ENCODE peak calls at places on chromosomes 5 and 9, in seven cellular contexts. O is fibroblast of the aortic adventitia; V is ovary; S is naive thymus-derived CD4-positive, alpha-beta T cell; B is AG09309; C is stimulated activated CD4-positive, alpha-beta T cell treated with anti-CD3 and anti-CD28 coated beads, Interleukin-4, amount 100 ng/mL, for 4 hours; G is activated naive CD8-positive, alpha-beta T cell treated with anti-CD3 and anti-CD28 coated beads, Interleukin-2, amount 50 U/mL, for 24 hours. M is an unnamed sample.

GRCh38 chr5:148033138-148033537 is 30.6 kb upstream of the SPINK5 start:
- DNase-seq in C (no peak), O (no peak), G (no peak), B (no peak), S (no peak), V (no peak), M (no peak)

GRCh38 chr5:81003987-81004386 is 43.8 kb downstream of the RASGRF2 start:
- DNase-seq in C (no peak), O (no peak), B (no peak), G (no peak), V (no peak), S (no peak), M (no peak)

GRCh38 chr5:139543423-139543991 is 17.6 kb upstream of the UBE2D2 start:
- DNase-seq in G (peak), V (no peak), B (no peak), C (peak), O (no peak), S (peak), M (no peak)

GRCh38 chr5:107601076-107601475 is 69.7 kb downstream of the EFNA5 start:
- DNase-seq in G (no peak), S (no peak), V (no peak), B (no peak), O (peak), C (no peak), M (no peak)

GRCh38 chr9:131483319-131484050 is 19.2 kb upstream of the POMT1 start:
- DNase-seq in O (no peak), B (no peak), S (no peak), V (no peak), C (no peak), G (no peak), M (no peak)

GRCh38 chr5:139919308-139919707 is 123.7 kb downstream of the PSD2 start:
- DNase-seq in V (no peak), S (no peak), C (no peak), O (peak), G (no peak), B (peak), M (no peak)

GRCh38 chr9:347667-348292 is 133.1 kb downstream of the DOCK8 start:
- DNase-seq in O (peak), C (no peak), S (no peak), B (peak), G (no peak), V (no peak), M (peak)

GRCh38 chr9:20591223-20591622 is 31.1 kb downstream of the MLLT3 start:
- DNase-seq in G (no peak), C (no peak), O (no peak), B (no peak), V (no peak), S (no peak), M (no peak)

M was measured in HuH-7.5.